ENCODE peak calls at places on chromosome 11, in eight cellular contexts. P is T-helper 9 cell, E is GM04504, Z is AG04450, L is GM13977, D is hypothalamus, S is posterior vena cava, G is Kasumi-1. A is an unnamed sample.

GRCh38 chr11:121295246-121296007 is 2.9 kb downstream of the SC5D start:
- DNase-seq in G (no peak), S (no peak), L (no peak), Z (no peak), P (no peak), E (no peak), D (no peak), A (no peak)

GRCh38 chr11:24163146-24163545 is 333.7 kb upstream of the LUZP2 start:
- DNase-seq in G (no peak), P (no peak), E (peak), L (no peak), D (no peak), S (no peak), Z (no peak), A (no peak)

GRCh38 chr11:60750911-60751310 is 5.8 kb upstream of the MS4A15 start:
- DNase-seq in Z (no peak), S (no peak), P (no peak), E (no peak), L (no peak), D (no peak), G (no peak), A (no peak)

GRCh38 chr11:134045799-134046635 is 22.9 kb upstream of the JAM3 start:
- DNase-seq in L (no peak), Z (no peak), P (no peak), S (peak), G (peak), E (no peak), D (no peak), A (no peak)

GRCh38 chr11:69240332-69241074 is 53.5 kb upstream of the MYEOV start:
- DNase-seq in P (no peak), D (no peak), G (peak), S (peak), E (no peak), Z (no peak), L (no peak), A (peak)

GRCh38 chr11:12235549-12235944 is 125.2 kb downstream of the MICAL2 start:
- DNase-seq in Z (no peak), L (no peak), G (no peak), D (no peak), P (no peak), E (no peak), S (no peak), A (no peak)

GRCh38 chr11:128417607-128418324 is 169.6 kb downstream of the ETS1 start:
- DNase-seq in G (no peak), L (no peak), S (no peak), E (peak), D (no peak), P (no peak), Z (peak), A (no peak)

GRCh38 chr11:83249972-83250593 is 36.1 kb downstream of the CCDC90B start:
- DNase-seq in D (no peak), S (no peak), Z (peak), L (peak), G (peak), P (no peak), E (peak), A (no peak)

GRCh38 chr11:41201156-41201555 is 258.3 kb downstream of the LRRC4C start:
- DNase-seq in G (peak), L (peak), E (peak), Z (no peak), D (no peak), S (no peak), P (no peak), A (no peak)

GRCh38 chr11:46248270-46249102 is 29.0 kb upstream of the CREB3L1 start:
- DNase-seq in Z (peak), G (no peak), L (no peak), P (no peak), E (peak), S (no peak), D (no peak), A (no peak)

GRCh38 chr11:34345012-34345804 is 12.6 kb downstream of the ABTB2 start:
- DNase-seq in S (no peak), Z (no peak), E (peak), G (no peak), D (no peak), P (no peak), L (no peak), A (peak)

GRCh38 chr11:130725417-130726233 is 190.7 kb downstream of the SNX19 start:
- DNase-seq in G (no peak), S (no peak), P (no peak), Z (no peak), D (no peak), E (no peak), L (no peak), A (no peak)

GRCh38 chr11:69403556-69404215 is 77.8 kb upstream of the LINC01488 start:
- DNase-seq in G (no peak), S (peak), D (no peak), P (no peak), E (peak), L (no peak), Z (peak), A (no peak)

GRCh38 chr11:61757213-61757862 is 4.9 kb downstream of the MYRF start:
- DNase-seq in P (no peak), L (no peak), Z (no peak), G (no peak), D (no peak), S (no peak), E (no peak), A (no peak)

GRCh38 chr11:129373489-129373953 is 2.1 kb upstream of the BARX2 start:
- DNase-seq in S (peak), D (no peak), E (no peak), P (no peak), L (peak), G (no peak), Z (no peak), A (no peak)

GRCh38 chr11:64448599-64449380 is 89.8 kb downstream of the RPS6KA4 start:
- DNase-seq in E (peak), S (peak), P (peak), G (peak), L (peak), Z (no peak), D (peak), A (peak)

GRCh38 chr11:2318123-2318522 is 16.3 kb downstream of the TSPAN32 start:
- DNase-seq in L (no peak), P (no peak), S (no peak), G (no peak), D (no peak), Z (no peak), E (no peak), A (no peak)

GRCh38 chr11:8832571-8833260 is 78.3 kb upstream of the AKIP1 start:
- DNase-seq in L (peak), S (no peak), P (no peak), Z (peak), G (peak), D (no peak), E (peak), A (peak)

GRCh38 chr11:89321401-89321800 is 143.7 kb downstream of the TYR start:
- DNase-seq in S (no peak), E (no peak), Z (no peak), L (no peak), G (no peak), D (no peak), P (no peak), A (no peak)

GRCh38 chr11:11243790-11244469 is 109.1 kb downstream of the CSNK2A3 start:
- DNase-seq in S (peak), D (no peak), L (peak), E (no peak), Z (no peak), P (peak), G (peak), A (peak)

GRCh38 chr11:119113716-119114115 is 6.6 kb downstream of the C2CD2L start:
- DNase-seq in S (no peak), G (no peak), L (no peak), E (no peak), Z (no peak), P (no peak), D (no peak), A (no peak)

GRCh38 chr11:27218498-27219038 is 144.4 kb downstream of the CCDC34 start:
- DNase-seq in P (no peak), D (no peak), G (no peak), L (no peak), Z (peak), E (peak), S (no peak), A (no peak)

GRCh38 chr11:95256204-95256819 is 25.3 kb upstream of the SESN3 start:
- DNase-seq in E (no peak), L (no peak), P (no peak), S (no peak), G (peak), Z (no peak), D (no peak), A (no peak)

GRCh38 chr11:1022411-1022810 is 14.1 kb downstream of the MUC6 start:
- DNase-seq in G (no peak), Z (no peak), S (no peak), D (no peak), E (no peak), L (no peak), P (no peak), A (no peak)